ENCODE peak calls at places on chromosomes 12 and 14, in nine cellular contexts. One of them, this sample, is unnamed.

GRCh38 chr14:33676135-33676566 is 274.7 kb downstream of the EGLN3 start:
- DNase-seq in pulmonary artery endothelial cell: no peak
- DNase-seq in mucosa of gallbladder: no peak
- DNase-seq in GM12865: peak
- DNase-seq in activated gamma-delta T cell: no peak
- DNase-seq in upper lobe of right lung: no peak
- DNase-seq in substantia nigra: peak
- DNase-seq in caudate nucleus: peak
- DNase-seq in amniotic epithelial cell: peak
- DNase-seq in this sample: no peak

GRCh38 chr12:95836630-95837239 is 22.0 kb upstream of the SNRPF start:
- DNase-seq in mucosa of gallbladder: no peak
- DNase-seq in amniotic epithelial cell: peak
- DNase-seq in GM12865: no peak
- DNase-seq in pulmonary artery endothelial cell: no peak
- DNase-seq in activated gamma-delta T cell: no peak
- DNase-seq in substantia nigra: no peak
- DNase-seq in caudate nucleus: no peak
- DNase-seq in upper lobe of right lung: no peak
- DNase-seq in this sample: no peak

GRCh38 chr14:72723741-72724530 is 170.0 kb downstream of the DPF3 start:
- DNase-seq in GM12865: no peak
- DNase-seq in caudate nucleus: no peak
- DNase-seq in mucosa of gallbladder: peak
- DNase-seq in substantia nigra: no peak
- DNase-seq in upper lobe of right lung: no peak
- DNase-seq in activated gamma-delta T cell: no peak
- DNase-seq in pulmonary artery endothelial cell: no peak
- DNase-seq in amniotic epithelial cell: no peak
- DNase-seq in this sample: peak

GRCh38 chr14:65832431-65833253 is 420.1 kb downstream of the FUT8 start:
- DNase-seq in GM12865: no peak
- DNase-seq in caudate nucleus: no peak
- DNase-seq in activated gamma-delta T cell: no peak
- DNase-seq in upper lobe of right lung: no peak
- DNase-seq in substantia nigra: no peak
- DNase-seq in pulmonary artery endothelial cell: no peak
- DNase-seq in amniotic epithelial cell: peak
- DNase-seq in mucosa of gallbladder: no peak
- DNase-seq in this sample: no peak

GRCh38 chr14:104794641-104795467 is 694 bp downstream of the AKT1 start:
- DNase-seq in caudate nucleus: no peak
- DNase-seq in activated gamma-delta T cell: peak
- DNase-seq in upper lobe of right lung: no peak
- DNase-seq in pulmonary artery endothelial cell: no peak
- DNase-seq in GM12865: peak
- DNase-seq in amniotic epithelial cell: peak
- DNase-seq in mucosa of gallbladder: no peak
- DNase-seq in substantia nigra: no peak
- DNase-seq in this sample: no peak

GRCh38 chr12:40011775-40012129 is 94.1 kb downstream of the SLC2A13 start:
- DNase-seq in GM12865: no peak
- DNase-seq in pulmonary artery endothelial cell: no peak
- DNase-seq in upper lobe of right lung: no peak
- DNase-seq in caudate nucleus: no peak
- DNase-seq in substantia nigra: no peak
- DNase-seq in mucosa of gallbladder: no peak
- DNase-seq in amniotic epithelial cell: no peak
- DNase-seq in activated gamma-delta T cell: no peak
- DNase-seq in this sample: no peak

GRCh38 chr12:112386726-112387125 is 4.5 kb upstream of the HECTD4 start:
- DNase-seq in upper lobe of right lung: no peak
- DNase-seq in caudate nucleus: no peak
- DNase-seq in substantia nigra: no peak
- DNase-seq in amniotic epithelial cell: peak
- DNase-seq in activated gamma-delta T cell: no peak
- DNase-seq in mucosa of gallbladder: no peak
- DNase-seq in pulmonary artery endothelial cell: no peak
- DNase-seq in GM12865: no peak
- DNase-seq in this sample: no peak

GRCh38 chr14:63853831-63854293 is 1.1 kb downstream of the SYNE2 start:
- DNase-seq in GM12865: peak
- DNase-seq in activated gamma-delta T cell: peak
- DNase-seq in pulmonary artery endothelial cell: peak
- DNase-seq in upper lobe of right lung: peak
- DNase-seq in mucosa of gallbladder: peak
- DNase-seq in caudate nucleus: no peak
- DNase-seq in amniotic epithelial cell: peak
- DNase-seq in substantia nigra: no peak
- DNase-seq in this sample: peak

GRCh38 chr12:52865090-52865944 is 16.5 kb upstream of the KRT78 start:
- DNase-seq in substantia nigra: peak
- DNase-seq in GM12865: peak
- DNase-seq in caudate nucleus: peak
- DNase-seq in amniotic epithelial cell: peak
- DNase-seq in activated gamma-delta T cell: no peak
- DNase-seq in mucosa of gallbladder: peak
- DNase-seq in upper lobe of right lung: peak
- DNase-seq in pulmonary artery endothelial cell: peak
- DNase-seq in this sample: peak

GRCh38 chr12:49347307-49348237 is 884 bp downstream of the DNAJC22 start:
- DNase-seq in activated gamma-delta T cell: peak
- DNase-seq in amniotic epithelial cell: peak
- DNase-seq in upper lobe of right lung: peak
- DNase-seq in mucosa of gallbladder: peak
- DNase-seq in caudate nucleus: peak
- DNase-seq in GM12865: peak
- DNase-seq in substantia nigra: peak
- DNase-seq in pulmonary artery endothelial cell: no peak
- DNase-seq in this sample: peak

GRCh38 chr14:74945261-74945851 is 10.0 kb downstream of the PGF start:
- DNase-seq in amniotic epithelial cell: no peak
- DNase-seq in GM12865: peak
- DNase-seq in substantia nigra: no peak
- DNase-seq in mucosa of gallbladder: no peak
- DNase-seq in pulmonary artery endothelial cell: no peak
- DNase-seq in activated gamma-delta T cell: no peak
- DNase-seq in caudate nucleus: no peak
- DNase-seq in upper lobe of right lung: no peak
- DNase-seq in this sample: no peak

GRCh38 chr12:131513606-131514005 is 197.3 kb upstream of the SFSWAP start:
- DNase-seq in pulmonary artery endothelial cell: no peak
- DNase-seq in substantia nigra: no peak
- DNase-seq in caudate nucleus: no peak
- DNase-seq in mucosa of gallbladder: no peak
- DNase-seq in amniotic epithelial cell: no peak
- DNase-seq in upper lobe of right lung: no peak
- DNase-seq in GM12865: no peak
- DNase-seq in activated gamma-delta T cell: no peak
- DNase-seq in this sample: no peak

GRCh38 chr14:104656014-104656714 is 33.3 kb upstream of the INF2 start:
- DNase-seq in pulmonary artery endothelial cell: no peak
- DNase-seq in activated gamma-delta T cell: no peak
- DNase-seq in substantia nigra: no peak
- DNase-seq in mucosa of gallbladder: no peak
- DNase-seq in GM12865: no peak
- DNase-seq in caudate nucleus: no peak
- DNase-seq in amniotic epithelial cell: no peak
- DNase-seq in upper lobe of right lung: no peak
- DNase-seq in this sample: no peak

GRCh38 chr14:50410921-50411320 is 14.2 kb upstream of the CDKL1 start:
- DNase-seq in GM12865: no peak
- DNase-seq in mucosa of gallbladder: no peak
- DNase-seq in pulmonary artery endothelial cell: no peak
- DNase-seq in amniotic epithelial cell: peak
- DNase-seq in caudate nucleus: no peak
- DNase-seq in substantia nigra: no peak
- DNase-seq in upper lobe of right lung: no peak
- DNase-seq in activated gamma-delta T cell: no peak
- DNase-seq in this sample: no peak

GRCh38 chr14:63454863-63455622 is 88.1 kb downstream of the PPP2R5E start:
- DNase-seq in substantia nigra: no peak
- DNase-seq in upper lobe of right lung: no peak
- DNase-seq in amniotic epithelial cell: peak
- DNase-seq in mucosa of gallbladder: no peak
- DNase-seq in activated gamma-delta T cell: no peak
- DNase-seq in GM12865: no peak
- DNase-seq in pulmonary artery endothelial cell: no peak
- DNase-seq in caudate nucleus: no peak
- DNase-seq in this sample: no peak

GRCh38 chr12:9049520-9050133 is 60.3 kb downstream of the KLRG1 start:
- DNase-seq in mucosa of gallbladder: no peak
- DNase-seq in substantia nigra: no peak
- DNase-seq in upper lobe of right lung: no peak
- DNase-seq in pulmonary artery endothelial cell: no peak
- DNase-seq in caudate nucleus: no peak
- DNase-seq in amniotic epithelial cell: peak
- DNase-seq in GM12865: peak
- DNase-seq in activated gamma-delta T cell: no peak
- DNase-seq in this sample: no peak

This sample was measured in tibial nerve.